ENCODE peak calls at places on chromosomes 11 and 22, in ten cellular contexts. F is BE2C; E is AG04450; N is fibroblast of mammary gland; D is tibial nerve; M is left lung; U is HAP-1; I is CD4-positive, CD25-positive, alpha-beta regulatory T cell; W is dorsolateral prefrontal cortex; X is cardiac muscle cell. K is an unnamed sample.

GRCh38 chr11:76918941-76919386 is 58.2 kb downstream of the ACER3 start:
- DNase-seq in N (peak), U (peak), M (no peak), X (peak), F (peak), E (peak), D (peak), W (no peak), I (peak), K (no peak)

GRCh38 chr22:44497218-44497903 is 672 bp downstream of the RTL6 start:
- DNase-seq in F (peak), E (no peak), W (no peak), M (peak), U (no peak), D (no peak), N (peak), X (peak), I (peak), K (no peak)

GRCh38 chr11:114192841-114193389 is 103.3 kb upstream of the NNMT start:
- DNase-seq in I (no peak), X (peak), M (no peak), U (no peak), F (no peak), N (peak), D (no peak), E (no peak), W (no peak), K (no peak)

GRCh38 chr11:408154-409007 is 6.4 kb downstream of the SIGIRR start:
- DNase-seq in X (no peak), N (no peak), U (no peak), F (no peak), W (no peak), D (no peak), I (no peak), M (no peak), E (no peak), K (no peak)

GRCh38 chr22:19527861-19528417 is 3.7 kb upstream of the CLDN5 start:
- DNase-seq in E (no peak), F (no peak), I (no peak), W (no peak), N (peak), M (no peak), X (no peak), U (no peak), D (no peak), K (no peak)

GRCh38 chr22:42919199-42919598 is 62.1 kb upstream of the ARFGAP3 start:
- DNase-seq in D (no peak), E (no peak), W (no peak), U (no peak), I (no peak), M (no peak), X (no peak), F (no peak), N (no peak), K (no peak)

GRCh38 chr11:47886096-47886495 is 37.9 kb upstream of the NUP160 start:
- DNase-seq in D (peak), F (no peak), M (no peak), E (peak), N (peak), X (peak), I (peak), U (no peak), W (no peak), K (no peak)

GRCh38 chr11:2796508-2797180 is 88.9 kb downstream of the CDKN1C start:
- DNase-seq in X (no peak), E (no peak), I (no peak), U (no peak), D (no peak), F (no peak), N (no peak), W (peak), M (peak), K (no peak)

GRCh38 chr11:61697093-61697492 is 16.9 kb downstream of the DAGLA start:
- DNase-seq in U (no peak), X (no peak), E (no peak), M (no peak), W (no peak), N (no peak), D (no peak), F (no peak), I (no peak), K (no peak)

GRCh38 chr22:17315310-17315709 is 54.0 kb upstream of the CECR2 start:
- DNase-seq in M (no peak), N (no peak), F (no peak), I (no peak), U (no peak), D (no peak), X (no peak), E (no peak), W (no peak), K (no peak)

GRCh38 chr22:37020192-37020479 is 594 bp downstream of the MPST start:
- DNase-seq in F (peak), D (peak), U (peak), E (no peak), W (no peak), M (no peak), X (peak), N (peak), I (peak), K (no peak)

GRCh38 chr11:29005401-29005980 is 897.3 kb downstream of the METTL15 start:
- DNase-seq in F (peak), N (no peak), E (no peak), W (no peak), U (no peak), X (no peak), M (no peak), D (no peak), I (no peak), K (no peak)

GRCh38 chr11:72833792-72834501 is 19.7 kb downstream of the ATG16L2 start:
- DNase-seq in D (peak), U (no peak), E (no peak), M (no peak), I (no peak), X (peak), W (no peak), F (no peak), N (no peak), K (no peak)

GRCh38 chr22:46379301-46379930 is 43.9 kb downstream of the TRMU start:
- DNase-seq in E (no peak), X (no peak), W (no peak), D (no peak), U (no peak), M (peak), N (no peak), F (no peak), I (no peak), K (no peak)

GRCh38 chr11:126090452-126090851 is 27.8 kb upstream of the CDON start:
- DNase-seq in I (no peak), X (no peak), U (no peak), W (no peak), D (no peak), E (no peak), N (no peak), F (no peak), M (no peak), K (no peak)

GRCh38 chr22:35227248-35227647 is 30.0 kb upstream of the HMGXB4 start:
- DNase-seq in D (no peak), F (no peak), I (no peak), W (no peak), U (no peak), X (no peak), N (no peak), M (no peak), E (no peak), K (no peak)

GRCh38 chr11:105588001-105588400 is 21.9 kb upstream of the GRIA4 start:
- DNase-seq in W (no peak), I (no peak), X (peak), U (no peak), N (peak), E (peak), F (no peak), M (no peak), D (no peak), K (no peak)

GRCh38 chr11:10374386-10374785 is 69.5 kb downstream of the ADM start:
- DNase-seq in F (no peak), X (no peak), N (peak), I (no peak), E (no peak), U (no peak), W (no peak), D (no peak), M (no peak), K (no peak)

GRCh38 chr11:119727523-119728081 is 1.4 kb downstream of the NECTIN1 start:
- DNase-seq in I (no peak), U (peak), W (no peak), X (no peak), M (peak), D (no peak), F (no peak), N (no peak), E (no peak), K (no peak)
- H3K4me3 ChIP-seq in I (peak), U (peak), W (peak), X (peak), M (peak), D (peak), F (peak), N (peak), E (peak), K (peak)

GRCh38 chr11:111361082-111361801 is 17.8 kb downstream of the POU2AF1 start:
- DNase-seq in E (no peak), X (no peak), D (no peak), N (no peak), M (no peak), W (no peak), I (no peak), F (no peak), U (no peak), K (no peak)

GRCh38 chr11:111363985-111364384 is 15.1 kb downstream of the POU2AF1 start:
- DNase-seq in U (no peak), M (no peak), I (no peak), E (no peak), D (no peak), N (no peak), X (no peak), W (no peak), F (no peak), K (no peak)

GRCh38 chr11:111361874-111362273 is 17.2 kb downstream of the POU2AF1 start:
- DNase-seq in M (no peak), I (no peak), X (no peak), U (no peak), E (no peak), W (no peak), N (no peak), F (no peak), D (no peak), K (no peak)

GRCh38 chr11:111364503-111364902 is 14.6 kb downstream of the POU2AF1 start:
- DNase-seq in W (no peak), E (no peak), X (no peak), F (no peak), I (no peak), D (no peak), M (no peak), N (no peak), U (no peak), K (no peak)

DNA sequence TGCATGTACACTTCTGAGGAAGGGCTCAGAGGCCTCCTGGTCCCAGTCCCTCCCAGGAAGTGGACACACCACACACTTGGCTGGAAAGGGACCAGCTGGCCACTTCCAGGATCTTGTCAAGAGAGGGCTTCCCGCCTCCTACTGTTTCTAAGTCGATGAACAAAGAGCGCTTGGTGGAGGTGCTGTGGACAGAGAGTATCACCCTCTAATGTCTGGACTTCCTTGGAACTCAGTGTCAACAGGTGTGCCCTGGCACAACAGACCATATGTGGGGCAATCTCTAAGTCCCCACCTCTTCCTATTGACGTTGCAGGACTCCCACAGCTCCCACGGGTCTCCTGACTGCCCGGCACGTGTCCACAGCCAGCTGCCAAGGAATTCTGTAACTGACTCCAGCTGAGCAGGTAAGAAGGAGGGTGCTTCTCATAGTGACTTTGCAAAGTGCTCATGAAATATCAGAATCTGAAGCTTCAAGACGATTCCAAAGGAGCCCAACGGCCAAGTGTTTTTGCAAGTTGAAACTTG is 16.1 kb downstream of the POU2AF1 start:
- DNase-seq in M (no peak), X (no peak), F (no peak), D (no peak), W (no peak), U (no peak), E (no peak), I (no peak), N (no peak), K (no peak)
- H3K4me3 ChIP-seq in M (no peak), X (no peak), F (no peak), D (no peak), W (no peak), U (no peak), E (no peak), I (no peak), N (no peak), K (no peak)

GRCh38 chr11:59878482-59878881 is at the start of gene OOSP3:
- DNase-seq in F (no peak), U (no peak), I (no peak), D (no peak), W (no peak), M (no peak), N (no peak), X (no peak), E (no peak), K (no peak)

GRCh38 chr11:59879534-59879933 is 952 bp downstream of the OOSP3 start:
- DNase-seq in N (no peak), M (no peak), E (no peak), F (no peak), X (no peak), D (no peak), I (no peak), W (no peak), U (no peak), K (no peak)

GRCh38 chr11:59872076-59872475 is 5.8 kb upstream of the TCN1 start:
- DNase-seq in F (no peak), W (no peak), D (no peak), E (no peak), I (no peak), N (no peak), U (no peak), X (no peak), M (no peak), K (no peak)

GRCh38 chr11:59875856-59876519 is 2.6 kb upstream of the OOSP3 start:
- DNase-seq in F (no peak), W (no peak), E (no peak), D (no peak), X (no peak), U (no peak), I (no peak), M (no peak), N (no peak), K (no peak)
- H3K4me3 ChIP-seq in F (no peak), W (no peak), E (no peak), D (no peak), X (no peak), U (no peak), I (no peak), M (no peak), N (no peak), K (no peak)

DNA sequence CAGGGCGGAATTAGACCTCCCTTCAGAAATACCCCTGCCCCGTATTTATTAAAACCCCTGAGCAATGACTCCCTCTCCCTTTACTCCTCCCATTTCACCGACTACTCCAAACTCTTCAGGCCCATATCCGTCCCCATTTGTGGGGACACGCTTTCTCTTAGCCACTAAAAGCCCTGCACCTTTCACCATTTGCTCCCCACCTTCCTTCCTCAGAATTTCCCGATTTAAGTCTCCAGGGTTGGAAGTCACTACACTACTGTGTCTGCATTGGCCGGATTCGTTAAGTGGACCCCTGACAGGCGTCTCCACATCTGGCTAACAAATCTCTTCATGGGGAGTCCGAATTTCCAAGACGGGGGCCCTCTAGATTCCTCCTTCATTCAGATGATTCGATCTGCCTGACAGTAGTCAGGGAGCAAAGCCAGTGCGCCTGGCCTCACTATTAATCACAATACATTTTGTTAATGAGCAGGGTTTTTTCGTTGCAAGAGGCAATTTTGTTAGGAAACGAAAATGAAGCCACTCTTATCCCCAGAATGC is 4.5 kb downstream of the SLC17A6 start:
- DNase-seq in X (no peak), D (no peak), F (no peak), W (no peak), M (no peak), E (no peak), N (no peak), I (no peak), U (no peak), K (no peak)
- H3K4me3 ChIP-seq in X (no peak), D (no peak), F (no peak), W (no peak), M (no peak), E (no peak), N (no peak), I (no peak), U (no peak), K (no peak)

DNA sequence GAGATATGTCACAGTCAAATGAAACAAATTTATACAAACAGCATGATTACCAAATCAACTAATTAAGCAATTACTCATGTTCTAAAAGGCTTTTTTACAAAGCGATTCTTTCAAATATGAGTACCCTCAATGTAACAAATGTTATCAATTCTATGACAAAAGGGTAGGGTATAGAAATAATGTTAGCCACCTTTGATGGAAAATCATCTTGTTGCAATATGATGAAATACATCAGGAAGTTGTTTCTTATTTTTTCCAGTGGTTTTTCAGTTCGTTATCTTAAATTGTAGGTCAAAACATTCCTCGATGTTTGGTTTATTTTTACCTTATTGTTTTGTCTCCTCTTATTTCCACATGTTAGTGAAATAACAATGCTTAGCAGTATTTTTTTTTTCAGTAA is 6.5 kb downstream of the ARHGEF12 start:
- DNase-seq in E (no peak), F (no peak), I (no peak), W (no peak), N (no peak), X (no peak), D (no peak), U (no peak), M (no peak), K (no peak)
- H3K4me3 ChIP-seq in E (no peak), F (no peak), I (no peak), W (no peak), N (no peak), X (no peak), D (no peak), U (no peak), M (no peak), K (no peak)

DNA sequence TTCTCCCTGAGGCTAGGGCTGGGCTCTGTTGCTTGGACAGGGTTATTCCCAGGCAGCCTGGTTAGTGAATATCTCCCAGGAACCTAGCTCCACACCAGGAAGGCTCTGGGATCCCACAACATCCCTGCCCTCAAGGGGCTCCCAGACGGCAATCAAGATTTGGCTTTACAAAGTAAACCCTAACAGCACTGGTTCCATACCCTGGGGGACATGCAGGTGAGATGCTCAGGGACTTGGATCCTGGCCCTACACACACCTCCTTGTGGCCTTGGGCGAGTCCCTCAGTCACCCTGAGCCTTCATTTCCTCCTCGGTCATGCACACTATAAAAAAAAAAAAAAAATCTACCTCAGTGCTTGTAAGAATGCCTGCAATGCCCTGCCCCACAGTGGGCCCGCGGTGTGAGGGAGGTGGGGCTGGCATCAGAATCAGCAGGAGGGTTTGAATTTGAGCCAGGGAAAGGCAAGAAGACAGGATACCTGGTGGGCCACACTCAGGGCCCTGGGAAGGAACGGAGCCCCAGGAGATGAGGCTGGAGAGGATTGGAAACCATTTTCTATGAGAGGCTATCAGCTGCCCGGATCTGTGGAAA is 86.3 kb downstream of the MORC2 start:
- DNase-seq in W (no peak), U (no peak), N (no peak), X (no peak), F (no peak), I (no peak), M (no peak), D (no peak), E (no peak), K (no peak)
- H3K4me3 ChIP-seq in W (no peak), U (no peak), N (no peak), X (no peak), F (no peak), I (no peak), M (no peak), D (no peak), E (no peak), K (no peak)

GRCh38 chr11:75665126-75665525 is 3.7 kb downstream of the MAP6 start:
- DNase-seq in D (no peak), U (no peak), W (no peak), N (no peak), I (no peak), X (no peak), E (no peak), F (no peak), M (no peak), K (no peak)

GRCh38 chr11:75668508-75669297 is at the start of gene MAP6:
- DNase-seq in E (no peak), N (no peak), W (peak), X (no peak), I (peak), D (no peak), M (peak), U (peak), F (peak), K (no peak)

GRCh38 chr11:75667268-75667830 is 1.5 kb downstream of the MAP6 start:
- DNase-seq in W (peak), D (no peak), M (peak), E (no peak), I (no peak), N (no peak), F (peak), U (peak), X (peak), K (no peak)

GRCh38 chr11:75664366-75664765 is 4.5 kb downstream of the MAP6 start:
- DNase-seq in N (no peak), W (no peak), U (no peak), F (no peak), M (no peak), I (no peak), E (no peak), X (no peak), D (no peak), K (no peak)

GRCh38 chr11:75667831-75668507 is 869 bp downstream of the MAP6 start:
- DNase-seq in D (peak), M (peak), I (peak), W (peak), X (peak), U (peak), E (no peak), N (peak), F (peak), K (no peak)
- H3K4me3 ChIP-seq in D (peak), M (peak), I (peak), W (peak), X (peak), U (peak), E (peak), N (peak), F (peak), K (no peak)

GRCh38 chr22:39473856-39474255 is 17.0 kb downstream of the MGAT3 start:
- DNase-seq in D (no peak), F (no peak), M (no peak), I (no peak), X (no peak), W (no peak), U (no peak), N (no peak), E (no peak), K (no peak)

GRCh38 chr22:39470462-39471335 is 13.9 kb downstream of the MGAT3 start:
- DNase-seq in M (no peak), N (no peak), I (no peak), D (no peak), E (no peak), F (no peak), W (no peak), U (no peak), X (peak), K (no peak)

GRCh38 chr22:39472570-39473556 is 16.1 kb downstream of the MGAT3 start:
- DNase-seq in E (no peak), I (no peak), W (peak), D (no peak), U (no peak), F (no peak), M (no peak), X (peak), N (no peak), K (no peak)

GRCh38 chr22:39469681-39470461 is 13.1 kb downstream of the MGAT3 start:
- DNase-seq in M (no peak), I (no peak), D (no peak), U (no peak), N (no peak), X (no peak), W (peak), F (no peak), E (no peak), K (no peak)

GRCh38 chr22:39471421-39472141 is 14.8 kb downstream of the MGAT3 start:
- DNase-seq in N (no peak), W (no peak), I (peak), D (no peak), X (peak), F (no peak), M (no peak), U (peak), E (no peak), K (no peak)
- H3K4me3 ChIP-seq in N (no peak), W (no peak), I (no peak), D (no peak), X (no peak), F (no peak), M (no peak), U (no peak), E (no peak), K (peak)